ENCODE peak calls at places on chromosomes 12 and 14, in five cellular contexts. B, A, U, L and Y are unnamed samples.
A peak's percentile ranks its signal among the peaks of the same experiment; 100 is the strongest.

GRCh38 chr14:100779691-100780080 is 46.2 kb upstream of the MEG3 start:
- DNase-seq in B (no peak), A (no peak), U (no peak), L (no peak), Y (no peak)

GRCh38 chr12:94676922-94677321 is 26.6 kb upstream of the TMCC3 start:
- DNase-seq in B (no peak), A (no peak), U (no peak), L (no peak), Y (no peak)

GRCh38 chr12:58787021-58787760 is 133.1 kb downstream of the LRIG3 start:
- DNase-seq in B (no peak), A (peak; percentile 20), U (no peak), L (no peak), Y (no peak)

GRCh38 chr12:105706321-105706972 is 376.0 kb downstream of the C12orf75 start:
- DNase-seq in B (no peak), A (no peak), U (no peak), L (peak; percentile 63), Y (no peak)

GRCh38 chr14:28768549-28768870 is 1.9 kb downstream of the FOXG1 start:
- DNase-seq in B (no peak), A (no peak), U (no peak), L (no peak), Y (no peak)

GRCh38 chr12:88553941-88554658 is 26.2 kb downstream of the KITLG start:
- DNase-seq in B (no peak), A (peak; percentile 74), U (no peak), L (peak; percentile 89), Y (peak; percentile 69)

GRCh38 chr12:122871851-122872785 is 23.8 kb downstream of the VPS37B start:
- DNase-seq in B (peak; percentile 77), A (peak; percentile 84), U (no peak), L (peak; percentile 82), Y (peak; percentile 18)

GRCh38 chr12:10251669-10252068 is 39.0 kb downstream of the GABARAPL1 start:
- DNase-seq in B (no peak), A (no peak), U (no peak), L (no peak), Y (no peak)

GRCh38 chr14:57326253-57326652 is 57.5 kb downstream of the AP5M1 start:
- DNase-seq in B (no peak), A (no peak), U (no peak), L (no peak), Y (no peak)

GRCh38 chr14:68691031-68691864 is 101.6 kb downstream of the ZFP36L1 start:
- DNase-seq in B (no peak), A (no peak), U (no peak), L (no peak), Y (no peak)

GRCh38 chr12:120216742-120217595 is 16.1 kb upstream of the RPLP0 start:
- DNase-seq in B (no peak), A (no peak), U (no peak), L (no peak), Y (no peak)

GRCh38 chr12:100265732-100266131 is 1.1 kb downstream of the DEPDC4 start:
- DNase-seq in B (no peak), A (no peak), U (no peak), L (no peak), Y (no peak)

GRCh38 chr14:54174437-54174836 is 217.8 kb upstream of the BMP4 start:
- DNase-seq in B (no peak), A (no peak), U (no peak), L (peak; percentile 31), Y (no peak)

GRCh38 chr14:72643317-72643801 is 250.5 kb downstream of the DPF3 start:
- DNase-seq in B (no peak), A (no peak), U (peak; percentile 1), L (peak; percentile 95), Y (no peak)

GRCh38 chr12:86663691-86664090 is 407.5 kb upstream of the MGAT4C start:
- DNase-seq in B (no peak), A (no peak), U (no peak), L (peak; percentile 54), Y (no peak)

GRCh38 chr14:23405516-23406025 is 2.5 kb downstream of the MYH6 start:
- DNase-seq in B (no peak), A (no peak), U (no peak), L (no peak), Y (no peak)

GRCh38 chr14:103746706-103747105 is 31.1 kb downstream of the ZFYVE21 start:
- DNase-seq in B (no peak), A (no peak), U (no peak), L (no peak), Y (no peak)

GRCh38 chr14:100292776-100293461 is 13.3 kb downstream of the SLC25A29 start:
- DNase-seq in B (peak; percentile 18), A (no peak), U (no peak), L (no peak), Y (no peak)

GRCh38 chr14:31966896-31967668 is 110.0 kb upstream of the ARHGAP5 start:
- DNase-seq in B (no peak), A (no peak), U (peak; percentile 24), L (no peak), Y (peak; percentile 84)

GRCh38 chr12:94561943-94562411 is 88.4 kb downstream of the TMCC3 start:
- DNase-seq in B (peak; percentile 58), A (no peak), U (peak; percentile 80), L (no peak), Y (peak; percentile 3)